ENCODE peak calls at places on chromosomes 3 and 15, in ten cellular contexts. K is heart right ventricle; W is CD8-positive, alpha-beta T cell; R is HL-60; P is MCF 10A; U is AG04450; D is ovary; T is RWPE1; Y is cardiac fibroblast; Z is astrocyte of the cerebellum. B is an unnamed sample.

GRCh38 chr15:83626171-83626802 is 27.6 kb upstream of the ADAMTSL3 start:
- DNase-seq in K (no peak), P (no peak), Y (peak; percentile 30), W (no peak), U (no peak), T (no peak), D (no peak), Z (no peak), R (no peak), B (no peak)

GRCh38 chr15:45333550-45333949 is 44.8 kb downstream of the GATM start:
- DNase-seq in T (no peak), K (peak; percentile 89), D (peak; percentile 68), W (no peak), P (peak; percentile 9), U (no peak), Y (peak; percentile 22), R (no peak), Z (no peak), B (no peak)

GRCh38 chr3:39573392-39573791 is 105.9 kb downstream of the MOBP start:
- DNase-seq in R (no peak), W (no peak), T (no peak), Y (no peak), Z (no peak), P (no peak), K (no peak), U (no peak), D (no peak), B (no peak)

GRCh38 chr3:173688216-173688842 is 290.8 kb downstream of the NLGN1 start:
- DNase-seq in W (no peak), P (no peak), Y (peak; percentile 21), U (no peak), T (no peak), D (no peak), R (no peak), K (no peak), Z (no peak), B (no peak)

GRCh38 chr3:25047058-25047457 is 381.0 kb upstream of the RARB start:
- DNase-seq in T (no peak), P (peak; percentile 48), Y (peak; percentile 24), R (no peak), U (no peak), W (no peak), Z (no peak), K (no peak), D (no peak), B (no peak)

GRCh38 chr3:6860149-6860548 is 766 bp upstream of the GRM7 start:
- DNase-seq in W (no peak), R (no peak), P (no peak), Z (no peak), K (no peak), D (no peak), Y (no peak), T (no peak), U (no peak), B (no peak)

GRCh38 chr15:70033529-70034140 is 64.1 kb downstream of the TLE3 start:
- DNase-seq in D (peak; percentile 4), P (no peak), U (no peak), K (no peak), T (peak; percentile 51), R (no peak), Y (peak; percentile 48), Z (no peak), W (no peak), B (peak; percentile 36)

GRCh38 chr3:178454714-178455113 is 81.5 kb upstream of the KCNMB2 start:
- DNase-seq in K (peak; percentile 79), Z (peak; percentile 81), P (no peak), W (no peak), R (no peak), U (no peak), T (no peak), Y (peak; percentile 39), D (no peak), B (no peak)

GRCh38 chr3:120560304-120561250 is 35.6 kb upstream of the NDUFB4 start:
- DNase-seq in K (no peak), R (no peak), T (no peak), U (no peak), W (no peak), Z (no peak), Y (peak; percentile 66), P (no peak), D (no peak), B (no peak)

GRCh38 chr3:175911937-175912336 is 1052.8 kb downstream of the NAALADL2 start:
- DNase-seq in R (no peak), K (no peak), U (no peak), D (no peak), W (no peak), T (no peak), Z (no peak), Y (no peak), P (no peak), B (no peak)

GRCh38 chr3:20101041-20101440 is 60.8 kb downstream of the KAT2B start:
- DNase-seq in U (no peak), Y (no peak), Z (no peak), W (no peak), P (no peak), K (no peak), R (no peak), T (no peak), D (no peak), B (no peak)

GRCh38 chr3:60651799-60652198 is 599.5 kb downstream of the FHIT start:
- DNase-seq in W (no peak), T (no peak), D (no peak), Y (no peak), U (no peak), R (peak; percentile 8), K (no peak), P (no peak), Z (no peak), B (no peak)
- TF ChIP-seq CTCF in W (no peak), T (no peak), D (no peak), Y (no peak), U (no peak), R (no peak), K (no peak), P (no peak), Z (no peak), B (no peak)

GRCh38 chr3:98657429-98657828 is 64.0 kb upstream of the CPOX start:
- DNase-seq in T (no peak), Z (no peak), R (peak; percentile 5), D (no peak), W (no peak), P (no peak), K (peak; percentile 11), Y (peak; percentile 7), U (no peak), B (no peak)
- TF ChIP-seq CTCF in T (no peak), Z (no peak), R (no peak), D (no peak), W (no peak), P (no peak), K (no peak), Y (no peak), U (peak; percentile 22), B (no peak)

DNA sequence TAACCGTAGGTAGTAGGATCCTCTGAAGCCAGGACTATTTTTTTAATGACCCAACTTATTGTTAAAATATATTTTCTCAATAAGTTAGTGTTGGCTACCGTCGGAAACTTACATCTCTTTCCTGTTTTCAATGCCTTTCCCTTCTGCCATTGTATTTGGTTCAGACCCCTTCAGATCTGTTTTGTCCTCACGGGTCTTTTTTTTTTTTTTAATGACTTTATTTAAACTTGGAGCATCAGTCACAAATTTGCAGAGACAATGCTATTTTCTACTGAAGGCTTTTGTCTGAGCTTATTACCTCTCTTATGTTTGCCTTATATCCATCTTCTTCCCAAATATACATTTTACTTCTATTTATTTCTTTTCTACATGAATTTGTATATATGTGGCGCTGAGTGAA is 47.6 kb downstream of the PDE8A start:
- DNase-seq in R (no peak), K (no peak), T (no peak), P (no peak), Y (no peak), D (no peak), Z (no peak), U (no peak), W (no peak), B (no peak)
- TF ChIP-seq CTCF in R (no peak), K (no peak), T (no peak), P (no peak), Y (no peak), D (no peak), Z (no peak), U (no peak), W (no peak), B (no peak)

DNA sequence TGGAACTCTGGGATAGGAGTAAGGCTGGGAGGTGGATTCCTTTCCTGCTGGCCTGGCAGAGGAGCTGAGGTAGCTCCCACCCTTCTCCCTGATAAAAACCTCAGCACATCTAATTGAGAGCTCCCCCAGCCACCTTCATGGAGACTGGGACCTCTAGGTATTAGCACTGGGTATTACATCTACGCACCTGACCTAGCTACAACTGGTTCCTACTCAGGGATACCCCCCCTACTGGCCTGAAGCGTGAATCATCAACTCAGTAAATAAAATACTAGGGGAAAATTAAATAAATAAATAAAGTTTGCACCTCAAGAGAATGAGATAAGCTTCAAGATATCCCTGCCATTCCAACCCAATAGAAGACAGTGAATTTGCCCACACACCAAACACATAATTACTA is 140.4 kb downstream of the NEK10 start:
- DNase-seq in Y (no peak), R (no peak), U (no peak), K (no peak), D (no peak), W (no peak), P (no peak), Z (no peak), T (no peak), B (no peak)
- TF ChIP-seq CTCF in Y (no peak), R (no peak), U (no peak), K (no peak), D (no peak), W (no peak), P (no peak), Z (no peak), T (no peak), B (no peak)

DNA sequence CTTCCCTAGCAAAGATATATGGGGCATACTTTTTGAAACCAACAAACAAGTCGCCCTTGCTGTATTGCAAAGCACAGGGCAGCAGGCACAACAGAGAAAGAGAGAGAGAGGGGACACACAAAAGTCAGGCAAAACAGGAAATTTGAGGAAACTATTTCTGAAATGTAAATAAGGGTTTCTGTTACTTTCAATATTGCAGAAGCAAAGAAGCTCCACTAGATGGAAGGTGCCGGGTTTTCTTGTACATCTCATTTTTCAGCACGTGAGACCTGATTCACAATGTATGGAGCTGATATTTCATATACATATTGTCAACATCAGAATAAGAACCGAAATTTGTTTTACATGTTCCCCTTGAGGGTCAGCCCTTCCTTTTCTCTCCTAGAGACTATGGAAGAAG is 127.4 kb downstream of the FOXP1 start:
- DNase-seq in R (peak; percentile 38), W (no peak), K (no peak), T (no peak), Z (no peak), P (no peak), Y (peak; percentile 12), U (no peak), D (no peak), B (no peak)
- TF ChIP-seq CTCF in R (no peak), W (peak; percentile 50), K (no peak), T (no peak), Z (no peak), P (no peak), Y (no peak), U (peak; percentile 44), D (no peak), B (peak; percentile 34)

DNA sequence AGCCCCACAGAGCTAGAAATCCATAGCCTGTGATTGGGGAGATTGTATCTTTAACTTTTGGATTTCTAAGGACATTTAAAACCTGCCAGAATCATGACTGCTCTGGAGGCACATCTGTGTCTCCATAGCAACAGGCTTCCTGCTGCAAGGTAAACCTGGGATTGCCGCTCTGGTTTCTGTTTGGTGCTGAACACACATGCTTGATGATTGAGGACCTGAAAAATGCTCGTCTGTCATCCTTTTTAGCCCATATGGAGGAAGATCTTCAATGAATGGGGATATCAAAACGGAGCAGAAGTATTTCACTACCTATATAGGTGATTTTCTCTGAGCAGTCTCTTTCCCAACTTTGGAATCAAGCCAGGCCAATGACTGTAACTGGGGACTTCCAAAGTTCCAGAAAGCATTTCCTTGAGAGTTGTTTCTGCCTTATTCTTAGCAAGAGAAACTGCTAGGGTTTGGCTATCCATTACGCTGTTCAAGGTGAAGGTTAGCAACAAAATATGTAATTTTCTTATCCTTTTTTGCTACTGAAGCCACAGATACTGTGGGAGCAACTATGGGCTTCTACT is 96.5 kb upstream of the TNIK start:
- DNase-seq in Z (no peak), W (no peak), K (no peak), U (no peak), R (no peak), P (peak; percentile 55), T (peak; percentile 8), Y (peak; percentile 31), D (no peak), B (no peak)
- TF ChIP-seq CTCF in Z (no peak), W (no peak), K (no peak), U (no peak), R (no peak), P (no peak), T (no peak), Y (no peak), D (no peak), B (no peak)

B was measured in CD14-positive monocyte.